ENCODE peak calls at places on chromosomes 11 and 22, in four cellular contexts. I, W, F and P are unnamed samples.
A peak's percentile ranks its signal among the peaks of the same experiment; 100 is the strongest.

GRCh38 chr22:44483878-44484277 is 14.2 kb downstream of the RTL6 start:
- DNase-seq in I (no peak), W (no peak), F (peak; percentile 11), P (no peak)

GRCh38 chr11:87083029-87083428 is 45.3 kb downstream of the TMEM135 start:
- DNase-seq in I (no peak), W (no peak), F (no peak), P (no peak)

GRCh38 chr11:2450321-2451041 is 5.7 kb downstream of the KCNQ1 start:
- DNase-seq in I (no peak), W (no peak), F (no peak), P (no peak)

GRCh38 chr22:41436322-41437113 is 10.1 kb downstream of the TOB2 start:
- DNase-seq in I (no peak), W (no peak), F (no peak), P (no peak)

GRCh38 chr11:44029507-44029845 is 18.3 kb upstream of the ACCSL start:
- DNase-seq in I (no peak), W (no peak), F (no peak), P (no peak)

GRCh38 chr11:17595526-17596309 is 48.7 kb downstream of the OTOG start:
- DNase-seq in I (no peak), W (no peak), F (no peak), P (no peak)

GRCh38 chr11:88521354-88522310 is 184.1 kb upstream of the CTSC start:
- DNase-seq in I (no peak), W (no peak), F (no peak), P (no peak)

GRCh38 chr11:104254347-104254746 is 90.4 kb upstream of the PDGFD start:
- DNase-seq in I (no peak), W (peak; percentile 33), F (peak; percentile 41), P (no peak)

GRCh38 chr11:134047586-134047999 is 21.3 kb upstream of the JAM3 start:
- DNase-seq in I (no peak), W (peak; percentile 73), F (peak; percentile 88), P (no peak)

GRCh38 chr11:6611092-6612007 is 666 bp downstream of the TAF10 start:
- DNase-seq in I (peak; percentile 25), W (peak; percentile 14), F (peak; percentile 28), P (no peak)

GRCh38 chr11:59891781-59892181 is 13.2 kb downstream of the OOSP3 start:
- DNase-seq in I (no peak), W (no peak), F (no peak), P (no peak)

GRCh38 chr11:37050311-37050710 is 452.3 kb upstream of the RAG2 start:
- DNase-seq in I (no peak), W (no peak), F (no peak), P (no peak)

GRCh38 chr22:44449061-44449682 is 48.9 kb downstream of the RTL6 start:
- DNase-seq in I (no peak), W (peak; percentile 87), F (peak; percentile 90), P (no peak)

GRCh38 chr22:23534201-23534850 is 45.8 kb downstream of the IGLL1 start:
- DNase-seq in I (no peak), W (no peak), F (no peak), P (no peak)

GRCh38 chr11:118232659-118233058 is 7.8 kb upstream of the JAML start:
- DNase-seq in I (no peak), W (no peak), F (no peak), P (no peak)

GRCh38 chr22:50698546-50698945 is 25.9 kb downstream of the SHANK3 start:
- DNase-seq in I (no peak), W (no peak), F (no peak), P (no peak)

GRCh38 chr11:80542704-80543103 is 1101.9 kb upstream of the TENM4 start:
- DNase-seq in I (no peak), W (no peak), F (no peak), P (no peak)

GRCh38 chr11:70604630-70605520 is 206.5 kb downstream of the CTTN start:
- DNase-seq in I (no peak), W (no peak), F (no peak), P (no peak)

GRCh38 chr22:50529416-50530279 is at the start of gene TYMP:
- DNase-seq in I (peak; percentile 58), W (no peak), F (no peak), P (no peak)

GRCh38 chr11:65680192-65680743 is 17.6 kb upstream of the RELA start:
- DNase-seq in I (no peak), W (no peak), F (no peak), P (no peak)

GRCh38 chr11:1749020-1749758 is 1.2 kb downstream of the IFITM10 start:
- DNase-seq in I (no peak), W (peak; percentile 44), F (no peak), P (no peak)

GRCh38 chr22:19446603-19447387 is 716 bp downstream of the C22orf39 start:
- DNase-seq in I (no peak), W (no peak), F (peak; percentile 5), P (no peak)

GRCh38 chr22:20463324-20464095 is 25.9 kb upstream of the SCARF2 start:
- DNase-seq in I (no peak), W (no peak), F (no peak), P (no peak)

GRCh38 chr11:70641366-70641765 is 243.0 kb downstream of the CTTN start:
- DNase-seq in I (no peak), W (no peak), F (no peak), P (no peak)

GRCh38 chr22:36486619-36487384 is 5.4 kb upstream of the TXN2 start:
- DNase-seq in I (peak; percentile 51), W (peak; percentile 47), F (peak; percentile 61), P (no peak)

GRCh38 chr22:28246392-28246791 is 327.3 kb upstream of the PITPNB start:
- DNase-seq in I (no peak), W (no peak), F (peak; percentile 27), P (no peak)

GRCh38 chr22:41777749-41778395 is 22.6 kb upstream of the CCDC134 start:
- DNase-seq in I (no peak), W (peak; percentile 30), F (no peak), P (no peak)

GRCh38 chr11:27718346-27718852 is 18.1 kb upstream of the BDNF start:
- DNase-seq in I (no peak), W (peak; percentile 39), F (peak; percentile 93), P (no peak)

GRCh38 chr11:35267504-35267903 is 128.5 kb downstream of the CD44 start:
- DNase-seq in I (no peak), W (no peak), F (peak; percentile 82), P (no peak)

GRCh38 chr22:49450521-49450920 is 377.2 kb downstream of the BRD1 start:
- DNase-seq in I (no peak), W (no peak), F (no peak), P (no peak)

GRCh38 chr11:13859986-13860385 is 102.5 kb upstream of the SPON1 start:
- DNase-seq in I (no peak), W (no peak), F (no peak), P (no peak)

GRCh38 chr11:119100246-119100959 is 1.2 kb downstream of the DPAGT1 start:
- DNase-seq in I (no peak), W (peak; percentile 48), F (peak; percentile 60), P (peak; percentile 51)

GRCh38 chr11:12232160-12232559 is 121.8 kb downstream of the MICAL2 start:
- DNase-seq in I (no peak), W (peak; percentile 20), F (no peak), P (no peak)

GRCh38 chr11:8587915-8588314 is 6.1 kb downstream of the STK33 start:
- DNase-seq in I (no peak), W (no peak), F (no peak), P (no peak)

GRCh38 chr11:8593935-8594909 is at the start of gene STK33:
- DNase-seq in I (no peak), W (no peak), F (peak; percentile 40), P (no peak)

GRCh38 chr11:8596504-8597046 is 2.5 kb upstream of the STK33 start:
- DNase-seq in I (no peak), W (no peak), F (peak; percentile 31), P (no peak)

GRCh38 chr11:8597182-8597581 is 3.2 kb upstream of the STK33 start:
- DNase-seq in I (no peak), W (peak; percentile 73), F (peak; percentile 85), P (no peak)

GRCh38 chr11:8593455-8593854 is 573 bp downstream of the STK33 start:
- DNase-seq in I (no peak), W (no peak), F (no peak), P (no peak)
- H3K4me3 ChIP-seq in I (peak overlapping the region; percentile 18), W (peak overlapping the region; percentile 42), F (peak overlapping the region; percentile 62), P (peak overlapping the region; percentile 52)

GRCh38 chr11:128507936-128508335 is 79.4 kb downstream of the ETS1 start:
- DNase-seq in I (no peak), W (no peak), F (no peak), P (no peak)

GRCh38 chr11:128509990-128510389 is 77.4 kb downstream of the ETS1 start:
- DNase-seq in I (no peak), W (peak; percentile 43), F (peak; percentile 72), P (no peak)

GRCh38 chr11:128506999-128507591 is 80.3 kb downstream of the ETS1 start:
- DNase-seq in I (no peak), W (peak; percentile 90), F (peak; percentile 99), P (no peak)

GRCh38 chr11:128506384-128506783 is 81.0 kb downstream of the ETS1 start:
- DNase-seq in I (no peak), W (no peak), F (no peak), P (no peak)

GRCh38 chr11:128508785-128509518 is 78.4 kb downstream of the ETS1 start:
- DNase-seq in I (no peak), W (peak; percentile 34), F (peak; percentile 88), P (no peak)
- H3K4me1 ChIP-seq in I (peaks cover 92% of the 10 kb centered on the region), W (peaks cover 62% of the 10 kb centered on the region), F (peaks cover 50% of the 10 kb centered on the region), P (peaks cover 95% of the 10 kb centered on the region)

DNA sequence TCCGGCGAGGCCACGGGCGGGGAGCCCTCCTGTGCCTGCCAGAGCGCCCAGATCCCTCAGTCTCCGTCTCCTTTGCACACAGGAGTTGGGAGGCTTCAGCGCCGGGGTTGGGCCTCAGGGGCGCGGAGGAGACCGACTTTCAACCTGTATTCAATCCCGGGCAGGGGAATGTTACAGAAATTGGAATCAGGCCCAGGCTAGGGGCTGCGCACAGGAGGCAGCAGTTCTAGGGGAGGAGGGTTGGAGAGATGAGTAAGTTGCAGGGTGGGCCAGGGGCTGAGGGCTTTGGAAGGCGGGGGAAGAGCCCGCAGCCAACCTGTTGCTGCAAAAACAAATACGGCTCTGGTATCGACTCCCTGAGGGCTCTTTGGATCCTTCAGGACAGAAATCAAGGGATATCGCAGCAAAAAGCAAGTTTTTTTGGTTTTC is 651 bp upstream of the KCNA4 start:
- DNase-seq in I (no peak), W (no peak), F (no peak), P (no peak)
- H3K4me3 ChIP-seq in I (no peak overlapping the region), W (no peak overlapping the region), F (no peak overlapping the region), P (no peak overlapping the region)

DNA sequence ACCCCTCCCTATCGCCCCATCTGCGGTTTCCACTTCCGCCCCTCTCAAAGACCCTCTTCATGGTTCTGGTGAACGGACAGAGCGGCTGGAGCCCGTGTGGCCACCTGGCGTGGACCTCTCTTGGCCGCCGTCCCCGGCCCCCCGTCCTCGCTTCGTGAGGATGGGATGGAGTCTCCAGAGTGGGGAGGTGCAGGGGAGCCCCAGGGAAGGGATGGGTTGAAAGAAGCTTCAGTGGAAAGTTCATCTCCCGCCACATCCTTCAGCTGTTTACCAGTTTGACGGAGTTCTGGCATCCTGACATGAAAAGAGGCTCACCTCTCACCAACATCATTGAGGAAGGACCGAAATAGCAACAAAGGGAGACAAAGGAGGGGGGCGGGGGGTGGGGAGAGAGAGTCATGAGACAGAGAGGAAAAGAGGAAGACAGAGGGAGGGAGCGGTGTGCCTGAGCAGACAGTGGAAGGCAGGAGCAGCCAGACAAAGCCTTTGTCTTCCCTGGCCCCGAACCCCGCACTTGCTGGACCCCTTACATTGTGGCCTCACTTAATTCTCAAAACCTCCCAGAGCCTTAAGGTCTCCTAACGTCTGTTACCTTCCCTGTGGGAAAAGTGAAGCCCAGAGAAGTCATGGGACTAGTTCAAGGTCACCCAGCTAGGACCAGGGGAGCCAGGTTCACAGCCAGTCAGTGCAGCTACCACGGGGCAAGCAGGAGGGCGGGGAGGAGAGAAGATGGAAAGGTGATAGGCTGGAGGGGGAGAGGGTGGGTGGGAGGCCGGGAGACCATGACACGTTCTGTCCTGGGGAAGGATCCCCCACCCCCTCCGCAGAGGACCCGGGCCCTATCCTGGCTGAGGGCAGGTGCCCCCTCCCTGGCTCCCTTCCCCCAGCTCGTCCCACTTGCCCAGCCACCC is 54.9 kb downstream of the CD6 start:
- DNase-seq in I (peak; percentile 49), W (no peak), F (no peak), P (no peak)
- H3K4me1 ChIP-seq in I (peaks cover 67% of the 10 kb centered on the region), W (no peaks in the 10 kb centered on the region), F (no peaks in the 10 kb centered on the region), P (no peaks in the 10 kb centered on the region)